ENCODE peak calls at places on chromosomes 2 and 18, in five cellular contexts. H is AG04450, A is left ventricle myocardium inferior, Y is H9, P is dorsolateral prefrontal cortex. J is an unnamed sample.

GRCh38 chr2:134127496-134127895 is 126.4 kb upstream of the MGAT5 start:
- DNase-seq in H (no peak), A (no peak), Y (no peak), P (no peak), J (no peak)

GRCh38 chr2:219247678-219248642 is 2.7 kb downstream of the STK16 start:
- DNase-seq in H (no peak), A (no peak), Y (no peak), P (no peak), J (no peak)

GRCh38 chr18:2471523-2471922 is 99.8 kb downstream of the METTL4 start:
- DNase-seq in H (no peak), A (no peak), Y (no peak), P (no peak), J (no peak)

GRCh38 chr18:79890638-79891037 is 60.8 kb downstream of the SLC66A2 start:
- DNase-seq in H (no peak), A (no peak), Y (no peak), P (no peak), J (no peak)

GRCh38 chr2:16553222-16553621 is 112.4 kb downstream of the CYRIA start:
- DNase-seq in H (no peak), A (no peak), Y (peak), P (no peak), J (peak)

GRCh38 chr2:171124512-171124911 is 36.2 kb downstream of the TLK1 start:
- DNase-seq in H (no peak), A (no peak), Y (no peak), P (no peak), J (no peak)

GRCh38 chr18:78713726-78714125 is 265.9 kb upstream of the SALL3 start:
- DNase-seq in H (no peak), A (no peak), Y (no peak), P (no peak), J (no peak)

GRCh38 chr2:101518470-101519172 is 43.7 kb upstream of the RFX8 start:
- DNase-seq in H (no peak), A (peak), Y (peak), P (peak), J (no peak)

GRCh38 chr2:226207671-226208070 is 591.9 kb downstream of the IRS1 start:
- DNase-seq in H (no peak), A (no peak), Y (no peak), P (no peak), J (no peak)

GRCh38 chr2:219001577-219002394 is 8.6 kb upstream of the CRYBA2 start:
- DNase-seq in H (no peak), A (no peak), Y (peak), P (no peak), J (no peak)

GRCh38 chr2:236769981-236770671 is 200.5 kb downstream of the ACKR3 start:
- DNase-seq in H (peak), A (no peak), Y (no peak), P (no peak), J (peak)

GRCh38 chr18:2337552-2338141 is 233.7 kb downstream of the METTL4 start:
- DNase-seq in H (no peak), A (no peak), Y (no peak), P (no peak), J (no peak)

GRCh38 chr2:201246280-201246679 is 14.1 kb upstream of the CASP8 start:
- DNase-seq in H (no peak), A (no peak), Y (no peak), P (no peak), J (no peak)

GRCh38 chr2:118061135-118061955 is 26.9 kb upstream of the INSIG2 start:
- DNase-seq in H (no peak), A (no peak), Y (no peak), P (no peak), J (no peak)

GRCh38 chr2:175025946-175026345 is 20.8 kb upstream of the CHN1 start:
- DNase-seq in H (no peak), A (no peak), Y (no peak), P (no peak), J (no peak)

GRCh38 chr2:12928197-12928596 is 211.5 kb downstream of the TRIB2 start:
- DNase-seq in H (peak), A (no peak), Y (no peak), P (no peak), J (no peak)

GRCh38 chr2:104378853-104379374 is 475.0 kb upstream of the POU3F3 start:
- DNase-seq in H (no peak), A (no peak), Y (peak), P (peak), J (no peak)

GRCh38 chr18:10771053-10771709 is 245.4 kb downstream of the NAPG start:
- DNase-seq in H (no peak), A (no peak), Y (no peak), P (no peak), J (peak)

GRCh38 chr18:10770264-10770663 is 244.4 kb downstream of the NAPG start:
- DNase-seq in H (no peak), A (no peak), Y (no peak), P (no peak), J (no peak)

GRCh38 chr18:10767658-10768057 is 241.8 kb downstream of the NAPG start:
- DNase-seq in H (no peak), A (no peak), Y (no peak), P (no peak), J (no peak)

GRCh38 chr18:10768221-10768620 is 242.4 kb downstream of the NAPG start:
- DNase-seq in H (no peak), A (no peak), Y (no peak), P (no peak), J (no peak)
- TF ChIP-seq CTCF in H (no peak), A (no peak), Y (no peak), P (no peak), J (no peak)

GRCh38 chr2:189628817-189629552 is 32.3 kb upstream of the ASNSD1 start:
- DNase-seq in H (no peak), A (no peak), Y (no peak), P (no peak), J (no peak)
- TF ChIP-seq CTCF in H (no peak), A (peak), Y (no peak), P (no peak), J (no peak)

GRCh38 chr18:45733535-45733934 is 9.6 kb downstream of the SLC14A1 start:
- DNase-seq in H (no peak), A (no peak), Y (peak), P (no peak), J (no peak)
- TF ChIP-seq CTCF in H (no peak), A (no peak), Y (peak), P (no peak), J (peak)

DNA sequence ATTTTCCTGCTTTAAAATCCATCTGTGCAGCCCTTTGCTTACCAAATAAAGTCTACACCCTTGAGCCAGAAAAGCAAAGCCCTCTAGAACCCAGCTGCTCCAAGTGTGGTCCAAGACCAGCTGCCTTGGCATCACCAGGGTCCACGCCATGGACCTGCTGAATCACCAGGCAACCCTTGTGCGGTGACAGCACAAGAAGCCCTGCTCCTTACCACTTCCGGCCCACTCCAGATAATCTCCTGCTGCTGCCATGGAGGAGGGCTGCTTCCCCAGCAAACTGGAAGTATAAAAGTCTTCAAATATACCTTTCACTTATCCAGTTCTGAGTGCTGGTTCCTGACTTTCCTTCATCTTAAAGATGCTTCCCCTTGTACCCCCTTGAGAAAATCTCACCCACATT is 106.0 kb upstream of the PKDCC start:
- DNase-seq in H (no peak), A (no peak), Y (no peak), P (no peak), J (no peak)
- TF ChIP-seq CTCF in H (no peak), A (no peak), Y (no peak), P (no peak), J (no peak)

DNA sequence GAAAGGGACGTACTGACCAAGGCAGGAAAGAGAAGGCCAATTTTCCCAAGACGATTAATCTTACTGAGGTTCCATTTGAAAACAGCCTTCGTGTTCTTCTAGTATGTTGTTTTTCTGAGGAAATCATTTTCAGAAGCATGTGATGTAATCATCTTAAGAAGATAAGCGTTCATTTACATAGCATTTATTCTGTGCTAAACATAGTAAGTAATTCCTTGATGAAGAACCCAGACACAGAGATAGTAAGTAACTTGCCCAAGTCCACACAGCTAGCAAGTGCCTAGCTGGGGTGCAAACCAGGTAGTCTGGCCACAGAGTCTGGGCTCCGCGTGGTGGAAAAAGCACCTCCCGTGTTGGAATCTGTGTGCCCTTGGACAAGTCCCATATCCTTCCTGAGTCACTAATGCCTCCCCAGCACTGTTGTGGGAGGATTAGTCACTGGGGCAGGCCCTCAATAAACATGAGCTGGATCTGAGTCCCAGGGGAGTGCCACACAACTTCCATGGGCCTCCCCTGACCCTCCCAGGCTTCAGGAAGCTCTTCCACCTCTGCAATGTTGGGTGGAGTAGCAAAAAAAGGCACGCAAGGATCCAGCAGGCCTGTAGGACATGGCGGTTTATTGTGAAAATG is 26.9 kb upstream of the ASAP2 start:
- DNase-seq in H (peak), A (peak), Y (no peak), P (no peak), J (no peak)
- TF ChIP-seq CTCF in H (no peak), A (no peak), Y (no peak), P (no peak), J (no peak)

GRCh38 chr2:113174369-113174735 is 581 bp downstream of the PSD4 start:
- DNase-seq in H (no peak), A (no peak), Y (no peak), P (no peak), J (no peak)
- TF ChIP-seq CTCF in H (no peak), A (no peak), Y (no peak), P (no peak), J (no peak)

DNA sequence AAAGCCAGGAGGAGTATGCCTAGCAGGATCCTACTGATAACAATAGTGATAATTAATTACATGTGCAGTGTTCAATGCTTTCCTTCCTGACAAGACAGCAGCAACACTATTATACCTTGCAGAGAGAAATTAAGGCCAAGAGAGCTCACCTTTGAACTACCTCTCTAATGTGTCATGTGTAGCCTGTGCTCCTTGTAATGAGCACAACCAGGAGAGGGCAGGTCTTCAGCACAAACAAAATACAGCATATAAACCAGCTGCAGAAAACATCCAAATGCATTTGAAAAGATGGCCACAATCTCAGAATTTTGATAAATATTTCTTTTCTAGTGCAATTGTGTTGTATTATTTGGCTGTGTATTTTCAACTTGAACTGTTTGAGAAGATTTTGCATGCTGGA is 1425.7 kb downstream of the DSC3 start:
- DNase-seq in H (no peak), A (no peak), Y (no peak), P (no peak), J (no peak)
- TF ChIP-seq CTCF in H (no peak), A (peak), Y (peak), P (no peak), J (no peak)

GRCh38 chr2:99140860-99141109 is 722 bp upstream of the C2orf15 start:
- DNase-seq in H (no peak), A (no peak), Y (no peak), P (no peak), J (no peak)
- TF ChIP-seq CTCF in H (no peak), A (no peak), Y (no peak), P (no peak), J (no peak)

DNA sequence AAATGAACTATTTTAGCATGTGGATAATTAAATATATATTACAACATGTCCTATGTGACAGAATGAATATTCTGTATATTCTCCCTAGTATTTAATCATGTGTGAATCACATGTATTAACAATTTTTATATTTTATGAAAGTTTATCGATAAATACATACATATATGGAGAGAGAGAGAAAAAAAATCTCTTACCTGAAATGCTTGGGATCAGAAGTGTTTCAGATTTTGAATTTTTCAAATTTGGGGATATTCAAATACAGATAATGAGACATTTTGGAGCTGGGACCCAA is 228.6 kb upstream of the RBBP8 start:
- DNase-seq in H (no peak), A (no peak), Y (no peak), P (no peak), J (no peak)
- TF ChIP-seq CTCF in H (no peak), A (no peak), Y (peak), P (no peak), J (no peak)